ENCODE peak calls at places on chromosomes 16 and 17, in six cellular contexts. X, D, C, B, R and H are unnamed samples.

GRCh38 chr17:77767148-77767547 is 191.4 kb upstream of the TNRC6C start:
- DNase-seq in B (no peak), C (no peak), D (no peak), R (no peak), X (no peak), H (no peak)

GRCh38 chr17:44006581-44007345 is 2.3 kb downstream of the NAGS start:
- DNase-seq in R (peak; percentile 73), D (peak; percentile 95), X (peak; percentile 99), C (peak; percentile 98), B (peak; percentile 94), H (peak; percentile 92)

GRCh38 chr17:54021418-54021817 is 198.7 kb downstream of the KIF2B start:
- DNase-seq in B (no peak), D (no peak), X (no peak), R (no peak), C (no peak), H (no peak)

GRCh38 chr16:30677931-30678585 is 19.8 kb downstream of the FBRS start:
- DNase-seq in X (no peak), B (peak; percentile 87), D (no peak), C (no peak), R (no peak), H (peak; percentile 96)

GRCh38 chr16:30429418-30429677 is 482 bp downstream of the DCTPP1 start:
- DNase-seq in X (no peak), C (no peak), R (no peak), D (no peak), B (no peak), H (no peak)

GRCh38 chr16:75254359-75254837 is 3.0 kb upstream of the BCAR1 start:
- DNase-seq in R (no peak), D (no peak), X (no peak), B (no peak), C (peak; percentile 48), H (no peak)

GRCh38 chr17:9208381-9208780 is 187.1 kb downstream of the NTN1 start:
- DNase-seq in X (no peak), C (no peak), D (no peak), R (no peak), B (no peak), H (no peak)

GRCh38 chr17:77223642-77224420 is 83.1 kb downstream of the SEC14L1 start:
- DNase-seq in X (no peak), B (no peak), D (no peak), R (no peak), C (no peak), H (no peak)

GRCh38 chr17:17175917-17176316 is 30.2 kb downstream of the PLD6 start:
- DNase-seq in R (no peak), C (no peak), B (no peak), D (no peak), X (no peak), H (no peak)

GRCh38 chr16:72763927-72764628 is 283.9 kb downstream of the ZFHX3 start:
- DNase-seq in X (no peak), D (no peak), R (peak; percentile 11), B (no peak), C (no peak), H (no peak)

GRCh38 chr16:35195864-35196216 is 1736.4 kb downstream of the TP53TG3F start:
- DNase-seq in C (no peak), D (no peak), X (no peak), R (no peak), B (no peak), H (no peak)

GRCh38 chr17:67440311-67441051 is 63.4 kb downstream of the PITPNC1 start:
- DNase-seq in X (no peak), D (no peak), B (no peak), C (no peak), R (no peak), H (no peak)

GRCh38 chr17:35414247-35414646 is 18.1 kb downstream of the SLFN12 start:
- DNase-seq in R (no peak), B (no peak), C (no peak), D (no peak), X (no peak), H (no peak)

GRCh38 chr17:35766903-35767510 is 6.3 kb downstream of the C17orf50 start:
- DNase-seq in C (peak; percentile 81), R (no peak), D (no peak), B (no peak), X (peak; percentile 33), H (no peak)

GRCh38 chr16:24999856-25000447 is 15.2 kb downstream of the ARHGAP17 start:
- DNase-seq in B (no peak), D (no peak), C (no peak), X (peak; percentile 49), R (no peak), H (no peak)

GRCh38 chr16:66403531-66404145 is 23.5 kb upstream of the BEAN1 start:
- DNase-seq in X (no peak), D (no peak), R (no peak), C (no peak), B (no peak), H (no peak)

GRCh38 chr17:57279432-57279831 is 23.1 kb downstream of the MSI2 start:
- DNase-seq in D (no peak), R (no peak), C (no peak), B (no peak), X (no peak), H (no peak)

GRCh38 chr17:76867578-76868175 is 527 bp upstream of the MGAT5B start:
- DNase-seq in R (no peak), C (peak; percentile 64), B (no peak), X (peak; percentile 32), D (no peak), H (no peak)

GRCh38 chr17:82439194-82439828 is 11.2 kb downstream of the CYBC1 start:
- DNase-seq in X (no peak), C (peak; percentile 48), R (no peak), D (no peak), B (no peak), H (no peak)

GRCh38 chr16:13994239-13995106 is 74.5 kb downstream of the ERCC4 start:
- DNase-seq in B (no peak), C (no peak), D (no peak), X (no peak), R (no peak), H (no peak)

GRCh38 chr17:20028436-20028835 is 19.3 kb downstream of the SPECC1 start:
- DNase-seq in C (no peak), B (no peak), X (no peak), D (no peak), R (no peak), H (no peak)

GRCh38 chr16:5918553-5919127 is 821.0 kb upstream of the EEF2KMT start:
- DNase-seq in B (no peak), R (no peak), C (no peak), D (no peak), X (peak; percentile 18), H (no peak)

GRCh38 chr16:5917436-5917835 is 819.8 kb upstream of the EEF2KMT start:
- DNase-seq in D (no peak), R (no peak), B (no peak), X (no peak), C (no peak), H (no peak)

DNA sequence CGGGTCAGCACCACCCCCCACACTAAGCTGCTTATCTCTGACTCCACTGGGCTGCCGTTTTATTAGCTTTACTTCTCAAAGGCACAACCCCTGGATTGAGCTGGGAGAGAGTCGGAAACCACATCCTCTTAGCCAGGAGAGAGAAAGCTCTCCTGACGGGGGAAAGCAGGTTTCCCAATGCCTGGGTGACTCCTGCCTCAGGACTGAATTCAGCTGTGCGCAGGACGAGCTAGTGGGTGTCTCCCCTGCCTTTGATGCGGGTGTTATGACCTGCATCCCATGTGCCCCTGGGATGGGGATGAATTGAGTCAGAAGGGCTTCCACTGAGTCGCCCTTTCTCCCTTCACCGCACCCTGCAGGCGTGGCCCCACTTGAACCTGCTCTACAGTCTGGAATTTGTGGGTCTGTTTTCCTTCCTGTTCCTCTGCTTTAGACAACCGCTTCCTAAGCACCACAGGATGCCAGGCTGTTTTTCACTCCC is 819.2 kb upstream of the EEF2KMT start:
- DNase-seq in B (no peak), X (no peak), R (no peak), D (no peak), C (no peak), H (no peak)
- TF ChIP-seq YY1 in B (no peak), X (no peak), R (no peak), D (no peak), C (no peak), H (no peak)

GRCh38 chr17:61227866-61228265 is 171.8 kb upstream of the TBX2 start:
- DNase-seq in C (no peak), X (no peak), R (no peak), D (no peak), B (no peak), H (no peak)
- TF ChIP-seq YY1 in C (no peak), X (no peak), R (no peak), D (no peak), B (no peak), H (no peak)

DNA sequence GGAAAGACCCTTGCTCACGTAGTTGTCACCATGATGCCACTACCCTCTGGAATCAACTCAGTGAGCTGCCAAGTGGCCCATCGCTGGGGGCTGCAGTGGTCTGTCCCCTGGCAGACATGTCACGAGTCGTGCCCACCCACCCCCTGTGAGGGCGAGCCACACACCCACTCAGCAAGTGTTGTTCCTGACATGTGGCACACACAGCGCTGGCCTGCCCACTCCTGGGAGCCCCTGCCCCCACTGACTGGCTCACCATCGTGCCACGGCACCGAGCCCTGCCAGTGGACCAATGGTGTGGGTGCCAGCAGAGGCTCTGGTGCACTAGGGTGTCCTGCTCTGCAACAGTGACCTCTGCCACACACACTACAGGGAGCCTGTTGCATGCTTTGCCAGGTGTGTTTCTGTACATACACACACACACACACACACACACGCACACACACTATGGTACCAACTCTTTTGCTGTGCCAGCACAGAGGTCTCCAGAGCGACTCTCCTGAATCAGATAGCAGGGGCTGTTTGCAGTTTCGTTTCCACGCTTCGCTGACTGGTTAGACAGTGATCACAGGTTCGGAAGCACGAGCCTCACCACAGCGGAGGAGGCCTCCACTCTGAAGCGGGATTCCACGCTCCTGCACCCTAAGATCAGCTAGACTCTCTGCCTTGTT is 7.7 kb downstream of the RTN4RL1 start:
- DNase-seq in R (no peak), D (no peak), B (no peak), X (no peak), C (no peak), H (no peak)
- TF ChIP-seq YY1 in R (no peak), D (no peak), B (no peak), X (no peak), C (no peak), H (no peak)

GRCh38 chr16:19898924-19899604 is 14.4 kb upstream of the GPRC5B start:
- DNase-seq in X (peak; percentile 72), R (no peak), D (peak; percentile 57), B (no peak), C (peak; percentile 64), H (no peak)

GRCh38 chr16:19899605-19899955 is 14.9 kb upstream of the GPRC5B start:
- DNase-seq in R (no peak), D (no peak), X (no peak), C (no peak), B (no peak), H (no peak)

GRCh38 chr16:19898166-19898565 is 13.5 kb upstream of the GPRC5B start:
- DNase-seq in D (no peak), B (no peak), C (no peak), X (no peak), R (no peak), H (no peak)

GRCh38 chr16:19901164-19901563 is 16.5 kb upstream of the GPRC5B start:
- DNase-seq in B (no peak), R (no peak), C (no peak), X (no peak), D (no peak), H (no peak)

DNA sequence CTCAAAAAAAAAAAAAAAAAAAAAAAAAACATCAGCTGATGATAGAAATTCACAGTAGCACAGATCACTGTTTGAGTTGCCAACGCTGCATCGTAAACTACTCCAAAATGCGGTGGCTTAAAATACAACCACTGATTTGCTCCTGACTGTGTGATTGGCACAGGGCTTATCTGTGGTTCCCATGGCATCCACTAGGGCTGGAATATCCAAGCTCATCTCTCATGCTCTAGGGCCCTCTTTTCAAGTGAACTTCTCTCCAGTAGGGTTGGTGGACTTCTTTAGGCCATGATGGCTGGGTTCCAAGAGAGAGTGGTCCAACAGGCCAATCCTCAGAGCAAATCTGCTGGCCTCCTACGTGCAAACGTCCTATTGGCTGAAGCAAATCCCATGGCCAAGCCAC is 15.9 kb upstream of the GPRC5B start:
- DNase-seq in B (no peak), R (no peak), D (no peak), C (no peak), X (no peak), H (no peak)
- TF ChIP-seq YY1 in B (no peak), R (no peak), D (no peak), C (no peak), X (no peak), H (no peak)